ENCODE peak calls at places on chromosomes 13 and 19, in four cellular contexts. M is spleen, A is uterus, K is colonic mucosa. Z is an unnamed sample. For H3K4me1 and H3K36me3, the result is how much of the 10 kb centered on the place peaks cover.

GRCh38 chr19:56083668-56084067 is 37.4 kb downstream of the ZNF787 start:
- DNase-seq in M (peak), A (no peak), K (no peak), Z (no peak)

GRCh38 chr13:60838581-60838980 is 441.6 kb downstream of the TDRD3 start:
- DNase-seq in M (no peak), A (no peak), K (no peak), Z (no peak)

GRCh38 chr19:7789447-7789846 is 26.4 kb downstream of the CLEC4M start:
- DNase-seq in M (peak), A (no peak), K (peak), Z (no peak)

GRCh38 chr19:55119053-55119452 is 1.6 kb upstream of the PPP1R12C start:
- DNase-seq in M (no peak), A (no peak), K (no peak), Z (no peak)

GRCh38 chr13:91576590-91576989 is 178.2 kb downstream of the GPC5 start:
- DNase-seq in M (no peak), A (no peak), K (peak), Z (no peak)

GRCh38 chr13:110444226-110444653 is 117.3 kb downstream of the RAB20 start:
- DNase-seq in M (no peak), A (peak), K (no peak), Z (no peak)

GRCh38 chr13:40787062-40787461 is 2.3 kb upstream of the SLC25A15 start:
- DNase-seq in M (no peak), A (no peak), K (no peak), Z (no peak)

GRCh38 chr13:68066879-68067513 is 836.9 kb upstream of the PCDH9 start:
- DNase-seq in M (no peak), A (no peak), K (no peak), Z (no peak)

GRCh38 chr19:30160426-30160825 is 211.8 kb upstream of the ZNF536 start:
- DNase-seq in M (no peak), A (no peak), K (peak), Z (no peak)

GRCh38 chr13:108728370-108728769 is 99.0 kb downstream of the MYO16 start:
- DNase-seq in M (no peak), A (no peak), K (no peak), Z (no peak)

GRCh38 chr13:45310341-45311138 is 30.4 kb downstream of the TPT1 start:
- DNase-seq in M (no peak), A (no peak), K (no peak), Z (no peak)

GRCh38 chr19:33564836-33565338 is 43.3 kb upstream of the PEPD start:
- DNase-seq in M (no peak), A (no peak), K (no peak), Z (no peak)

GRCh38 chr13:87153371-87153770 is 517.8 kb upstream of the SLITRK5 start:
- DNase-seq in M (no peak), A (no peak), K (no peak), Z (no peak)

GRCh38 chr13:72125561-72125960 is 258.6 kb upstream of the DACH1 start:
- DNase-seq in M (no peak), A (no peak), K (no peak), Z (no peak)

GRCh38 chr13:74062933-74063332 is 71.3 kb downstream of the KLF12 start:
- DNase-seq in M (peak), A (peak), K (peak), Z (peak)

GRCh38 chr13:61648546-61648945 is 232.9 kb upstream of the PCDH20 start:
- DNase-seq in M (no peak), A (no peak), K (no peak), Z (no peak)

GRCh38 chr19:29478578-29479565 is 46.9 kb upstream of the VSTM2B start:
- DNase-seq in M (no peak), A (no peak), K (no peak), Z (no peak)

GRCh38 chr13:81596224-81596753 is 1255.4 kb upstream of the SPRY2 start:
- DNase-seq in M (no peak), A (no peak), K (no peak), Z (no peak)

GRCh38 chr13:73141292-73141771 is 82.5 kb downstream of the KLF5 start:
- DNase-seq in M (no peak), A (no peak), K (no peak), Z (no peak)

GRCh38 chr13:48602296-48603040 is 51.3 kb upstream of the CYSLTR2 start:
- DNase-seq in M (no peak), A (no peak), K (no peak), Z (no peak)

GRCh38 chr13:72694314-72694713 is 33.1 kb downstream of the MZT1 start:
- DNase-seq in M (no peak), A (no peak), K (no peak), Z (no peak)

GRCh38 chr19:3668331-3669133 is 31.7 kb downstream of the PIP5K1C start:
- DNase-seq in M (no peak), A (peak), K (no peak), Z (no peak)

GRCh38 chr19:6735181-6735891 is 2.0 kb downstream of the GPR108 start:
- DNase-seq in M (no peak), A (no peak), K (no peak), Z (no peak)

GRCh38 chr13:34748078-34748477 is 194.0 kb upstream of the NBEA start:
- DNase-seq in M (no peak), A (peak), K (peak), Z (no peak)

GRCh38 chr13:65913173-65913572 is 1317.0 kb downstream of the PCDH9 start:
- DNase-seq in M (no peak), A (no peak), K (no peak), Z (no peak)

GRCh38 chr13:105655046-105655445 is 880.4 kb downstream of the EFNB2 start:
- DNase-seq in M (no peak), A (no peak), K (no peak), Z (no peak)

GRCh38 chr19:48835734-48836088 is 580 bp downstream of the HSD17B14 start:
- DNase-seq in M (peak), A (peak), K (peak), Z (peak)

GRCh38 chr19:4328243-4328990 is 10.2 kb downstream of the STAP2 start:
- DNase-seq in M (peak), A (peak), K (peak), Z (peak)

GRCh38 chr19:23283925-23284324 is 33.7 kb upstream of the ZNF724 start:
- DNase-seq in M (no peak), A (peak), K (peak), Z (peak)
- H3K27ac ChIP-seq in M (no peak), A (no peak), K (no peak), Z (no peak)

DNA sequence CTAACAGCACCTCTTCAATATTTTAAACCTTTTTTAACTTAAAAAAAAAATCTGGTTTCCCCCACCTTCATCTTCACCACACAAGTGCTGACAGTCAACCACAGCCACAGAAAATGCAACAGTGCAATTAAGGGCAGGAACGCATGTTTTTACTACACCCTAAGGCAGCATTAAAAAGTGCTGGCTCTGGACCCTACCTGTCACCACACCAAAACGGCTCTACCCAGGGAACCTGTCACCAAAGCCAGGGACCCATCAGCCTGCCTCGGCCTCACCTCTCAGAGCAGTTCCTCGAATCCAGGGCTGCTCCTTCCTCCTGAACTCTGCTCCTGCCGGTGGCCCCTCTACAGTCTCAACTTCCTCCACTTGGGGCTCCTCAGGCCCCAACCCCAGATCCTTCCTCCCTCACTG is 22.5 kb upstream of the SLC35E1 start:
- DNase-seq in M (no peak), A (no peak), K (no peak), Z (no peak)
- H3K4me1 ChIP-seq in M (half or more), A (under half), K (under half), Z (under half)

DNA sequence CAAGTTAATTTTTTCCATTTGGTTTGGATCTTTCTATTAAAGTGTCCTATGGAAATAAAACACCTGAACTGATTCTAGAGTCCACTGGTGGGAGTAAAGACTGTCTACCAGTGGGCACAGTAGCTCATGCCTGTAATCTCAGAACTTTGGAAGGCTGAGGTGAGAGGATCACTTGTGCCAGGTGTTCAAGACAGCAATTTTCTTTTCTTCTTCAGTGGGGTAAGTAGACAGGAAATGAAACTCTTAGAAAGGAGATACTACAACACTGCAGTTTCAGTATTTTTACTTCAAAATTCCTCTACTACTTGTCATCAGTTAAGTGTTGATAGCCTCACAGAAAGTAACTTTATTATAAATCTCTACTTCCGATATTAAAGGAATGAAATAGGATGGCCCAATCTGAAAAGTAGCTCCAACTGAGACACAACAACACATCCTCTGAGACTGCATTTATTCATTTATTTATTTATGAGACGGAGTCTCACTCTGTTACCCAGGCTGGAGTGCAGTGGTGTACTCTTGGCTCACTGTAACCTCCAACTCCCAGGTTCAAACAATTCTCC is 26.3 kb downstream of the DNMT1 start:
- DNase-seq in M (no peak), A (no peak), K (no peak), Z (no peak)
- H3K36me3 ChIP-seq in M (half or more), A (under half), K (under half), Z (under half)

GRCh38 chr13:20371825-20372224 is 139.7 kb upstream of the GJB6 start:
- DNase-seq in M (no peak), A (no peak), K (no peak), Z (no peak)

GRCh38 chr13:20378721-20379120 is 146.6 kb upstream of the GJB6 start:
- DNase-seq in M (peak), A (no peak), K (no peak), Z (no peak)

GRCh38 chr13:20370815-20371421 is 138.8 kb upstream of the GJB6 start:
- DNase-seq in M (no peak), A (no peak), K (no peak), Z (no peak)

GRCh38 chr13:20381401-20381800 is 144.3 kb downstream of the CRYL1 start:
- DNase-seq in M (no peak), A (no peak), K (no peak), Z (no peak)

GRCh38 chr13:20375871-20376270 is 143.8 kb upstream of the GJB6 start:
- DNase-seq in M (no peak), A (no peak), K (no peak), Z (no peak)
- H3K27ac ChIP-seq in M (no peak), A (no peak), K (no peak), Z (no peak)

DNA sequence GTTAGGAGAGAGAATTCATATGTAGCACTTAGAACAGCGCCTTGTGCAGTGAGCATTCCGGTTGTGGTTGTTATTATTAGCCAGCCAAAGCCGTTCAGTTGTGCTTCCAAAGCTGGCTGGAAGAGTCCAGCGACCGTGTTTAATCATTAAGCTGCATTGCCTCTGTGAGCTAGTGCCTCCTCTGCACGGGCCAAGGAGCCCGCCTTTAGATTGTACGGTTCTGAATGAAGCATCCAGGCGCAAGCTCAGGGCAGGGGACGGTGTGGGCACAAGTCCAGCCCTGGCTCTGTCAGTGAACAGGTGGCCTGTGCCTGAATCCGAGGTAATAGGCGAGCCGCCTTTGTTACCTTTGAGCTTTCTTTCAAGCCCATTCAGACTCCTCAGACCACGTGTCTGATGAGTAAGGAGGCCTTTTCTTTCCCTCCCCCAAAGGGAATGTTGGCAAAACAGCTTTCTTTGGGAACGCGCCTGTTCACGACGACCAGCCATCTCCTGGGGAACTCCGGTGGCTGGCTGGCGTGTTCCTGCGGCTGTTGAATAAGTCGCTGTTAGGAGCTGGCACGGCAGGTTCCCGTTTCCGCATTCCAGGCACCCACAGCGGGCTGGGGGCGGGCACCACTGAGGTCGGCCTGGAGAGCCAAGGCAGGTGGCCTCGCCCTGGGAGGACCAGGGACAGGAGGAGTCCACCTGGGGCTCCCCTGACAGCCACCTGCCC is 25.1 kb downstream of the SIPA1L3 start:
- DNase-seq in M (peak), A (no peak), K (peak), Z (peak)
- H3K4me1 ChIP-seq in M (half or more), A (under half), K (under half), Z (under half)

Z was measured in aorta.